ENCODE peak calls at places on chromosomes 2 and 18, in seven cellular contexts. G, B, H, X, D, S and V are unnamed samples.

GRCh38 chr18:46856975-46857374 is 60.3 kb downstream of the PIAS2 start:
- DNase-seq in H (no peak), X (peak; percentile 1), S (no peak), D (no peak), B (no peak), G (no peak), V (no peak)

GRCh38 chr2:140273958-140274357 is 1493.8 kb upstream of the NXPH2 start:
- DNase-seq in D (no peak), H (no peak), B (no peak), X (no peak), S (no peak), G (no peak), V (no peak)

GRCh38 chr2:239177908-239178307 is 222.9 kb downstream of the HDAC4 start:
- DNase-seq in S (no peak), H (no peak), G (no peak), B (no peak), D (no peak), X (no peak), V (no peak)

GRCh38 chr2:82344670-82345069 is 2040.1 kb upstream of the LRRTM1 start:
- DNase-seq in H (no peak), D (no peak), S (no peak), X (no peak), G (no peak), B (peak; percentile 44), V (no peak)

GRCh38 chr2:223896751-223897320 is 48.3 kb downstream of the WDFY1 start:
- DNase-seq in D (no peak), S (no peak), X (peak; percentile 93), G (peak; percentile 78), H (peak; percentile 51), B (no peak), V (no peak)

GRCh38 chr2:185663811-185664210 is 74.8 kb upstream of the FSIP2 start:
- DNase-seq in D (no peak), X (no peak), B (no peak), G (no peak), S (no peak), H (no peak), V (no peak)

GRCh38 chr2:74226648-74227213 is 28.3 kb downstream of the MTHFD2 start:
- DNase-seq in D (peak; percentile 9), H (peak; percentile 16), S (no peak), B (peak; percentile 56), G (no peak), X (no peak), V (no peak)

GRCh38 chr2:174138161-174138560 is 110.2 kb downstream of the OLA1 start:
- DNase-seq in B (no peak), X (peak; percentile 8), G (no peak), H (no peak), D (no peak), S (no peak), V (no peak)

GRCh38 chr2:210792000-210792399 is 235.6 kb downstream of the CPS1 start:
- DNase-seq in G (no peak), H (no peak), D (no peak), X (no peak), B (peak; percentile 10), S (no peak), V (no peak)

GRCh38 chr2:9136997-9137819 is 69.4 kb upstream of the ASAP2 start:
- DNase-seq in B (no peak), H (no peak), G (no peak), X (no peak), S (no peak), D (no peak), V (no peak)

DNA sequence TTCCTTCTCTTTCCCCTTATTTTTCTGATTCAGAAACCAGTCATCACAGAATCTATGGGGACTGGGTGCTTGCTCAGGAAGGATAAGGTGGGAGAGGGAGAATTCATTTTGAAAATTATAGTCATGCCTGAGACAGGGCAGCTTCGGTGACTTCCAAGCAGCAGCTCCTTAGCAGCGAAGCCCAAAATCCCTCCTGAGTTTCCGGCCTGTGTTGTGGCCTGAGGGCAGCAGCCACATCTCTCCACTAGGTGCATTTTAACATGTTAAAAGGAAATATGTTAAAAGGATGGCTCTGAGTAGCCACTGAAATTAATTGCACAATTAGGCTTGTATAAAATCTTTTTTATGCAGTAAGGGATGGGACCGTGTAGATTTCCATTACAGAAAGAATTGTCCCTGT is 207.0 kb upstream of the RAB12 start:
- DNase-seq in B (no peak), H (no peak), G (no peak), S (no peak), D (no peak), X (no peak), V (no peak)
- TF ChIP-seq CTCF in B (no peak), H (no peak), G (no peak), S (no peak), D (no peak), X (no peak), V (no peak)

DNA sequence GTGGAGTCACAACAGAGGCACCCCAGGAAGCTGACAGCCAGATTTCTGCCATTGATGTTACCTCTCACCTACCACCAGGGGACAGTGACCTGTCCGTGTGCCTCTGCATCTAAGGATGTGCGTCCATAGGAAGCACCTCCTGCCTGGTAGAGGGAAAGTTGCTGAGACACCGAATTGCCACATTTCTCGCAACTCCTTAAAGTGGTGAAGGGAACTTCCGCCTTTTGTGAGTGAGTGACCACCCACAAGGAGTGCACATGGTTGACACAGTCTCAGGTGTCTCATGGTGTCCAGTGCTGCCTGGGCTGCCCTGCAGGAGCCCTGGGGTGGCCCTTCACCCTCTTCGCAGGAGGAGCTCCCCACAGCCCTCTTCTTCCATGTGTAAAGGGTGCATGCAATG is 201.8 kb downstream of the GBX2 start:
- DNase-seq in G (no peak), H (no peak), B (no peak), S (no peak), X (no peak), D (no peak), V (no peak)
- TF ChIP-seq CTCF in G (no peak), H (peak; percentile 36), B (no peak), S (no peak), X (no peak), D (no peak), V (no peak)

GRCh38 chr18:35464731-35465728 is 32.7 kb downstream of the INO80C start:
- DNase-seq in X (no peak), G (no peak), S (no peak), B (no peak), D (no peak), H (no peak), V (no peak)
- TF ChIP-seq CTCF in X (no peak), G (no peak), S (no peak), B (no peak), D (no peak), H (no peak), V (no peak)

DNA sequence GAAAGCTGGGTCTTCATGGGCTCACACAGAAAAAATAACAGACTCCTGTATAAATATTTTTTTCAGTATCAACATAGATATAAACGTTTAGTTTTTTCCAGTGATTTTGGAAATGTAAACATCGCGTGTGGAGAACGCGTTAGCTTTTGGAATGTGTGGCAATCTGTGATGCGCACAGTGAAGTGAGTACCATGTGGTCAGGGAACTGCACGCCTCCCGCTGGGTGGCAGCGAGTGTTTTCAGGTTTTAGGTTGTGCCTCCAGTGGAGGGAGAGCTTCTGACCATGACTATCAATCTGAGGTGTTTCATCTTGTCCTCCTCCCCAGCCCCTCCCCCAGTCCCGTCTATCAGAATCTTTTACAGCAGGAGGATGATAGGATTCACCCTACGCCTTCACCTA is 127.8 kb downstream of the ARHGAP28 start:
- DNase-seq in H (no peak), B (no peak), D (no peak), G (no peak), S (no peak), X (no peak), V (no peak)
- TF ChIP-seq CTCF in H (no peak), B (no peak), D (no peak), G (no peak), S (no peak), X (no peak), V (no peak)

DNA sequence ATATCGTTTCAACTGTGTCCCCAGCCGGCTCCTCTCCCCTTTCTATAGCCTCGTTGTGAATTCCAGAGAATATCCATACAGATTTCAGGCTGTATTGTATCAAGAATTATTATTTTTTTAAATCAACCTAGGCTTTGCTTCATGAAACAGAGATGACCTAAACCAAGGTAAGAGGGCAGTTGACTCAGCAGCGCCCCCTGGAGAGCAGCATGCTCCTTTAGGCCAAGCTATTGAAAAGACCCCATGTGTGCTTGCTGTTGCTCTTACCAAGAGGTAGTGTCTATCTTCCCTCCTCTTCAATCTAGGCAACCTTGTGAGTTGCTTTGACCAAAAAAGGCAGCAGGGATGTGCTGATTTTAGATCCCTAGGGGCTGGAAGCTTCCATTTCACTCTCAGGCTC is 426.7 kb upstream of the SMIM21 start:
- DNase-seq in H (no peak), G (no peak), X (peak; percentile 27), D (no peak), B (no peak), S (no peak), V (peak; percentile 7)
- TF ChIP-seq CTCF in H (peak; percentile 40), G (peak; percentile 60), X (peak; percentile 48), D (no peak), B (no peak), S (no peak), V (peak; percentile 52)

GRCh38 chr18:26943906-26944305 is 78.4 kb upstream of the AQP4 start:
- DNase-seq in H (peak; percentile 38), B (no peak), X (no peak), G (no peak), D (no peak), S (no peak), V (no peak)
- TF ChIP-seq CTCF in H (no peak), B (no peak), X (no peak), G (no peak), D (no peak), S (no peak), V (no peak)

GRCh38 chr18:48535956-48536355 is 2.9 kb upstream of the CTIF start:
- DNase-seq in B (no peak), G (no peak), S (no peak), X (no peak), D (no peak), H (no peak), V (no peak)
- TF ChIP-seq CTCF in B (no peak), G (no peak), S (no peak), X (no peak), D (no peak), H (no peak), V (no peak)

GRCh38 chr2:46335966-46336436 is 38.8 kb downstream of the EPAS1 start:
- DNase-seq in B (no peak), X (no peak), D (no peak), G (no peak), S (no peak), H (no peak), V (no peak)

GRCh38 chr2:46337208-46337994 is 40.2 kb downstream of the EPAS1 start:
- DNase-seq in S (no peak), G (no peak), H (peak; percentile 24), B (no peak), X (no peak), D (no peak), V (no peak)

GRCh38 chr2:46334389-46335345 is 37.5 kb downstream of the EPAS1 start:
- DNase-seq in S (no peak), B (no peak), X (no peak), H (peak; percentile 94), D (no peak), G (no peak), V (no peak)

GRCh38 chr2:46335404-46335965 is 38.3 kb downstream of the EPAS1 start:
- DNase-seq in S (no peak), G (no peak), H (peak; percentile 35), X (no peak), B (peak; percentile 68), D (peak; percentile 33), V (peak; percentile 22)

GRCh38 chr2:46336560-46336959 is 39.4 kb downstream of the EPAS1 start:
- DNase-seq in D (no peak), H (no peak), S (no peak), X (no peak), G (no peak), B (no peak), V (no peak)
- TF ChIP-seq CTCF in D (no peak), H (no peak), S (no peak), X (no peak), G (no peak), B (no peak), V (no peak)